ENCODE peak calls at places on chromosomes 3 and 15, in four cellular contexts. B is K562, Q is SK-N-SH, U is WTC11. P is an unnamed sample.

GRCh38 chr3:100057716-100058575 is 56.4 kb downstream of the FILIP1L start:
- DNase-seq in U (no peak), B (no peak), Q (no peak), P (peak)

GRCh38 chr3:177529716-177530335 is 332.5 kb upstream of the TBL1XR1 start:
- DNase-seq in Q (no peak), U (no peak), B (no peak), P (no peak)

GRCh38 chr3:171982829-171983228 is 56.5 kb upstream of the FNDC3B start:
- DNase-seq in Q (no peak), U (no peak), B (no peak), P (no peak)

GRCh38 chr3:123319760-123320159 is 118.0 kb downstream of the SEC22A start:
- DNase-seq in B (no peak), Q (peak), U (peak), P (no peak)

GRCh38 chr3:183638092-183638644 is 2.7 kb downstream of the KLHL24 start:
- DNase-seq in B (no peak), Q (no peak), U (no peak), P (no peak)

GRCh38 chr3:187822402-187822801 is 77.1 kb upstream of the BCL6 start:
- DNase-seq in Q (no peak), B (no peak), U (no peak), P (no peak)

GRCh38 chr3:153246805-153247204 is 84.8 kb downstream of the RAP2B start:
- DNase-seq in U (no peak), Q (no peak), B (no peak), P (no peak)

GRCh38 chr3:113533534-113533892 is 1.2 kb downstream of the SIDT1 start:
- DNase-seq in B (no peak), U (no peak), Q (no peak), P (no peak)

GRCh38 chr3:134315286-134316106 is 58.8 kb downstream of the AMOTL2 start:
- DNase-seq in U (peak), B (no peak), Q (no peak), P (no peak)

GRCh38 chr15:26631894-26632293 is 141.0 kb downstream of the GABRB3 start:
- DNase-seq in U (no peak), B (no peak), Q (no peak), P (no peak)

GRCh38 chr3:113210608-113211369 is 568 bp upstream of the BOC start:
- DNase-seq in B (no peak), U (peak), Q (peak), P (no peak)

GRCh38 chr3:53195602-53196574 is 34.9 kb downstream of the PRKCD start:
- DNase-seq in Q (peak), B (peak), U (peak), P (no peak)
- TF ChIP-seq FOXJ3 in Q (no peak), B (no peak), U (no peak), P (no peak)

DNA sequence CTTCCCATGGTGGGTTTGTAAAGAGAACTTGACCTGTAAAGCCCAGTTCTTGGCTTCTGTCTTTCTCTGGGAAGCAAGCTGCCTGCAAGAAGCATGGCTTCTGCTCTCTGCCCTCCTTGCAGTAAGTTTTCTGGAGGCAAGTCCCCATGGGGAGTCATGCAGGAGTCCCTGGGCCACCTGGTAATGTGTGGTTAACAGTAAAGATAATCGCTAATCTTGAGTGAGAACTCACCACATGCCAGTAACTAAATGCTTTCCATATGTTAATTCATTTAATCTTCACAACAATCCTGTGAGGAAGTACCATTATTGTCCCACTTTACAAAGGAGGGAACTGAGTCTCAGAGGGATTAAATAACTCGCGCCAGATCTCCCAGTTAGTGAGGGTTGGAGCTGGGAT is 4.2 kb downstream of the CAPN3 start:
- DNase-seq in Q (no peak), B (no peak), U (no peak), P (no peak)
- TF ChIP-seq FOXJ3 in Q (no peak), B (no peak), U (no peak), P (no peak)

GRCh38 chr15:46091860-46092450 is 457.1 kb downstream of the SQOR start:
- DNase-seq in B (peak), U (peak), Q (peak), P (peak)
- TF ChIP-seq FOXJ3 in B (no peak), U (no peak), Q (no peak), P (no peak)

GRCh38 chr3:58578873-58579272 is 1.7 kb upstream of the FAM107A start:
- DNase-seq in Q (no peak), U (no peak), B (no peak), P (no peak)

GRCh38 chr3:58576716-58577115 is 475 bp downstream of the FAM107A start:
- DNase-seq in B (no peak), U (no peak), Q (no peak), P (no peak)

GRCh38 chr3:58574682-58575081 is 2.5 kb downstream of the FAM107A start:
- DNase-seq in U (no peak), Q (no peak), B (no peak), P (no peak)

GRCh38 chr3:58575986-58576652 is 1.1 kb downstream of the FAM107A start:
- DNase-seq in Q (peak), B (no peak), U (no peak), P (no peak)

GRCh38 chr3:58577269-58577821 is at the start of gene FAM107A:
- DNase-seq in Q (no peak), U (peak), B (no peak), P (no peak)
- TF ChIP-seq FOXJ3 in Q (no peak), U (no peak), B (no peak), P (no peak)

DNA sequence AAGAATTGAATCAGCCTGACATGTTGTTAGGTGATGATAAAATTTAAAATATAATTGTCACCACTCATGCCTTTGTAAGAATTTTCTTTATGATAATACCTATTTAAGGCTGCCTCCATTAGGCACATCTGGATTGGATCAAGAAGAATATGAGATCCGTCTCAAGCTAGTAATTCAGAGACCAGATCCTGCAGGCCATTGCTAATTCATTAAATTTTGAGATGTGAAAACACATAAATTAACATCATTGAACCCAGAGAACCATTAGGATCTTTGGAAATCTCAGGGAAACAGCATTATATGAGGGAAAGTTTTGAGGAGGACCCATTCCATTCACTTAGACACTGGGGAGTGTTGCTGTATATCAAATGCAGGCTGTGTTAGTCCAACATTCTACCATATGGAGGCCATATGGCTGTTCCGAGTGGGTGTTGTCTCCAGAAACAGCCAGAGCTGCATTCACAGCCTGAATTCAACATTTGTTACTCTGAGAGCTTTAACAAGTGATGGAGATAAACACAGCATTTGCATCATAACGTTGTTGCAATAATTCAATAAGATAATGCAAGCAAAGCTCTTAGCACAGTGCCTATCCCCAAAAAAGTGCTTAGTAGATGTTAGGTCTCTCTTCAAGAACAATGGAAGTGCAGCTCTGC is 67.4 kb downstream of the DTWD1 start:
- DNase-seq in Q (peak), U (no peak), B (no peak), P (no peak)
- TF ChIP-seq FOXJ3 in Q (peak), U (no peak), B (no peak), P (no peak)

GRCh38 chr3:73580343-73580742 is 44.4 kb downstream of the PDZRN3 start:
- DNase-seq in Q (no peak), B (no peak), U (no peak), P (no peak)
- TF ChIP-seq FOXJ3 in Q (no peak), B (no peak), U (no peak), P (no peak)

GRCh38 chr3:108500728-108501127 is 9.7 kb downstream of the MYH15 start:
- DNase-seq in Q (no peak), B (no peak), U (no peak), P (no peak)
- TF ChIP-seq FOXJ3 in Q (no peak), B (no peak), U (no peak), P (no peak)

GRCh38 chr15:73935547-73935946 is 9.3 kb downstream of the LOXL1 start:
- DNase-seq in Q (no peak), U (no peak), B (no peak), P (no peak)
- TF ChIP-seq FOXJ3 in Q (no peak), U (no peak), B (no peak), P (no peak)

DNA sequence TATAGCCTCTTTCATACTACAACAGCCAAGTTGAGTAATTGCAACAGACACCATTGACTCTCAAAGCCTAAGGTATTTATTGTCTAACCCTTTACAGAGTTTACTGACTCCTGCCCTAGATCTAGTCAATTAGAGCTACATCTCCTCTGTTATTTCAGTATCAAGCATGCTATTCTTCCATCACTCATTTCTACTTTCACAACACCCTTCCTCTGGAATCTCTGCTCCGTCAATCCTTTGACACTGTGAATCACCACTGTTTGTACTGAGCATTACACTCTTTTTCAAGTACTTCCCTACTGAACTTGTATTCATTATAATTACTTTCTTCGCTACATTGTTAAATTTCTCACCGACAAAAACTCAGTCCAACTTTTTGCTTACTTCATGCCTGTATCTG is 121.8 kb downstream of the ZNF609 start:
- DNase-seq in B (no peak), U (no peak), Q (no peak), P (no peak)
- TF ChIP-seq FOXJ3 in B (no peak), U (no peak), Q (no peak), P (no peak)

P was measured in HepG2.